ENCODE peak calls at places on chromosomes 7 and 10, in five cellular contexts. T, Y, A, S and P are unnamed samples.

GRCh38 chr10:52479567-52479966 is 165.5 kb downstream of the DKK1 start:
- DNase-seq in T (no peak), Y (no peak), S (no peak), A (no peak), P (no peak)

GRCh38 chr7:47180268-47180826 is 401.6 kb downstream of the TNS3 start:
- DNase-seq in A (peak), Y (peak), T (peak), S (no peak), P (peak)

GRCh38 chr10:129192344-129193128 is 274.5 kb upstream of the MGMT start:
- DNase-seq in S (no peak), T (peak), A (no peak), Y (no peak), P (no peak)

GRCh38 chr10:121495719-121496118 is 102.5 kb downstream of the FGFR2 start:
- DNase-seq in A (no peak), Y (no peak), T (no peak), S (no peak), P (no peak)

GRCh38 chr10:1256139-1256720 is 200.0 kb downstream of the WDR37 start:
- DNase-seq in A (no peak), T (no peak), S (no peak), Y (no peak), P (no peak)

GRCh38 chr10:42734537-42734936 is 48.1 kb upstream of the BMS1 start:
- DNase-seq in S (no peak), T (peak), A (no peak), Y (no peak), P (peak)

GRCh38 chr7:157641866-157642265 is 305.1 kb downstream of the DNAJB6 start:
- DNase-seq in S (no peak), T (no peak), Y (no peak), A (no peak), P (no peak)

GRCh38 chr10:55628260-55628701 is 732.8 kb downstream of the ZWINT start:
- DNase-seq in A (no peak), T (no peak), S (no peak), Y (no peak), P (no peak)

GRCh38 chr7:76302299-76303056 is at the start of gene HSPB1:
- DNase-seq in T (peak), S (peak), Y (peak), A (no peak), P (peak)

GRCh38 chr7:83921798-83922607 is 272.6 kb downstream of the SEMA3A start:
- DNase-seq in S (no peak), Y (peak), T (no peak), A (no peak), P (peak)

GRCh38 chr7:52154382-52154781 is 837.8 kb upstream of the COBL start:
- DNase-seq in Y (no peak), S (no peak), T (no peak), A (no peak), P (no peak)

GRCh38 chr7:28032738-28033380 is 147.7 kb downstream of the JAZF1 start:
- DNase-seq in T (no peak), A (no peak), S (no peak), Y (no peak), P (no peak)

GRCh38 chr7:44103566-44103940 is 592 bp upstream of the AEBP1 start:
- DNase-seq in S (no peak), A (no peak), Y (no peak), T (no peak), P (no peak)
- H3K4me3 ChIP-seq in S (no peak), A (peak), Y (no peak), T (no peak), P (no peak)

GRCh38 chr7:151726875-151727578 is 149.9 kb downstream of the PRKAG2 start:
- DNase-seq in T (no peak), A (no peak), Y (no peak), S (no peak), P (no peak)
- H3K4me3 ChIP-seq in T (no peak), A (no peak), Y (no peak), S (no peak), P (no peak)

GRCh38 chr10:90605506-90605905 is 252.3 kb downstream of the HTR7 start:
- DNase-seq in Y (no peak), T (no peak), S (no peak), A (no peak), P (no peak)

GRCh38 chr10:90602815-90603600 is 254.8 kb downstream of the HTR7 start:
- DNase-seq in T (no peak), S (no peak), Y (peak), A (peak), P (peak)

DNA sequence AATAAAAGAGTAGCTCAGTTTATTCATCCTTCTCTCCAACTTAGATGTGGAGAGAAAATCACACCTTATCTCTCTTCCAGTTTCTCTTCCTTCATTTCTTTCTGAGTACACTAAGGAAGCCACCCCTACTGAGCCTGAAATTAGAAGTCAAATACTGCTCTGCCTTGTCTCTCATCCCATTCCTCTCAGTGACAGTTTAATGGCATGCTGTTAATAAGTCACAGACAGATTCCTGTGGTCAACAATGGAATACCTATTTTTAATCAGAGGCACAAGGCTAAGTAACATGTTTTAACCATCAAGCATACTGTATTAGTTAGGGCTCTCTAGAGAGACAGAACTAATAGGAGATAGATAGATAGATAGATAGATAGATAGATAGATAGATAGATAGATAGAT is 253.2 kb downstream of the HTR7 start:
- DNase-seq in S (no peak), A (no peak), Y (no peak), T (no peak), P (no peak)
- H3K4me3 ChIP-seq in S (no peak), A (no peak), Y (no peak), T (no peak), P (no peak)

GRCh38 chr10:77157248-77158019 is 480.2 kb downstream of the KCNMA1 start:
- DNase-seq in A (no peak), S (no peak), Y (peak), T (no peak), P (no peak)

GRCh38 chr10:77152256-77152655 is 485.4 kb downstream of the KCNMA1 start:
- DNase-seq in S (no peak), Y (no peak), A (no peak), T (no peak), P (no peak)

GRCh38 chr10:77159538-77160110 is 478.0 kb downstream of the KCNMA1 start:
- DNase-seq in Y (peak), S (no peak), T (no peak), A (no peak), P (no peak)

GRCh38 chr10:77158666-77159065 is 478.9 kb downstream of the KCNMA1 start:
- DNase-seq in S (no peak), A (no peak), T (no peak), Y (no peak), P (no peak)

DNA sequence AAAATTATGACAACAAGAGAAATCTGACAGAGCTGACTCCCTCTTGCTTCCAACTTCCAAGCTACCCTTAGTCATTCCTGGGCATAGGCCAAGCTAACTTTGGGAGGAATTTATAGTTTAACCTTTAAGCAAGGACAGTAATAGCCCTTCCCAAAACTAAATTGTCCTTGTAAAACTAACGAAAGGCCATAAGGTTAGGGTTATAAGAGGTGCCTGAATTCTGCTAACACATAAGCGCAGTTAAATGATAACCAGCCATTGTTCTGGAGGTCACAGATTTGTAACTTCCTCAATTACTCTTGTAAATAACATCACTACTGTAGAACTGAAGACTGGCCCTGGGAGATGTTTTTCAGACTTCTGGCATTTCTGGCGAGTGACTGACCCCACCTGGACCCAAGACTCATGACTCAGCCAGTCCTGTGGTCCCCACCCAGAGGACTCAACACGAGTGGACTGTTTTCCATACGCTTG is 481.2 kb downstream of the KCNMA1 start:
- DNase-seq in Y (peak), S (no peak), T (no peak), A (peak), P (peak)
- H3K4me3 ChIP-seq in Y (no peak), S (no peak), T (no peak), A (no peak), P (no peak)

DNA sequence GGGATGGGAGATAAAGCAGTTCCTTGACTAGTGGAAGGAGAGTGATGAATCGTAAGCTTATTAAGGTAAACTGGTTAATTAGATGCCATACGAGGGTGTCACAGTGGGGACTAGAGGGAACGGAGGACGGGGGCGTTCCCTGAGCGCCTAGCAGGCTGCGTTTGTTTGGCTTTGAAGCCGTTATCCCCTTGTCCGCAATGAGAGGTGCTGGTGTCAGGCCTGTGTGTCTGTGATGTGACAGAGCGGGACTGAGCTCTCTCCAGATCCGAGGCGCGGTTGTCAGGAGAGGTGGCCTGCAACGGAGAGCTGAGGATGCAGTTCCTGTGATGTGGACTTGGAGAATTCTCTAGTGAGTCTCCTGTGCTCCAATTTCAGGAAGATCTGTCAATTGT is 60.0 kb upstream of the PRPS1L1 start:
- DNase-seq in T (no peak), Y (no peak), S (no peak), A (no peak), P (peak)
- H3K4me3 ChIP-seq in T (peak), Y (peak), S (no peak), A (no peak), P (no peak)